ENCODE peak calls at places on chromosomes 11 and 22, in nine cellular contexts. P is stimulated activated CD8-positive, alpha-beta memory T cell treated with anti-CD3 and anti-CD28 coated beads, Interleukin-4, amount 100 ng/mL, for 48 hours; V is activated naive CD8-positive, alpha-beta T cell treated with anti-CD3 and anti-CD28 coated beads, Interleukin-2, amount 50 U/mL, for 24 hours; S is HTR-8/SVneo; F is progenitor cell of endocrine pancreas; R is stromal cell of bone marrow; M is anterior cingulate cortex; I is left kidney; O is fibroblast of mammary gland. U is an unnamed sample.

GRCh38 chr11:76283190-76283589 is 76.9 kb upstream of the WNT11 start:
- DNase-seq in R (no peak), V (no peak), F (no peak), P (no peak), M (no peak), S (no peak), I (peak), O (no peak), U (no peak)

GRCh38 chr22:25368271-25368670 is 148.8 kb downstream of the CRYBB2 start:
- DNase-seq in M (no peak), R (peak), S (peak), F (no peak), V (no peak), P (no peak), O (peak), I (peak), U (no peak)

GRCh38 chr22:19554834-19555404 is 30.7 kb upstream of the CLDN5 start:
- DNase-seq in I (peak), P (no peak), R (no peak), S (peak), O (peak), F (no peak), M (no peak), V (no peak), U (no peak)

GRCh38 chr11:118301600-118302195 is 2.8 kb upstream of the CD3E start:
- DNase-seq in R (no peak), M (no peak), P (no peak), O (no peak), I (no peak), V (no peak), F (no peak), S (no peak), U (no peak)

GRCh38 chr11:118662401-118663271 is 16.8 kb downstream of the TREH start:
- DNase-seq in I (peak), R (no peak), P (no peak), S (no peak), V (no peak), F (no peak), M (no peak), O (no peak), U (no peak)

GRCh38 chr11:123206671-123207421 is 11.8 kb upstream of the CLMP start:
- DNase-seq in P (no peak), O (peak), R (no peak), F (no peak), S (no peak), V (no peak), M (no peak), I (peak), U (no peak)

GRCh38 chr11:119367661-119368120 is 13.8 kb downstream of the USP2 start:
- DNase-seq in I (peak), S (no peak), V (no peak), O (peak), F (no peak), M (no peak), P (no peak), R (no peak), U (no peak)

GRCh38 chr11:60785806-60786361 is 751 bp downstream of the MS4A10 start:
- DNase-seq in P (no peak), F (no peak), V (no peak), S (no peak), R (peak), I (peak), O (peak), M (no peak), U (no peak)

GRCh38 chr11:92838655-92839334 is 130.7 kb upstream of the MTNR1B start:
- DNase-seq in I (peak), F (no peak), V (no peak), O (no peak), M (no peak), R (no peak), P (no peak), S (no peak), U (no peak)

GRCh38 chr22:19577422-19577966 is 53.3 kb upstream of the CLDN5 start:
- DNase-seq in V (no peak), S (no peak), I (no peak), P (no peak), O (no peak), R (no peak), F (no peak), M (no peak), U (no peak)

GRCh38 chr11:68976563-68976962 is 4.2 kb downstream of the MRGPRD start:
- DNase-seq in V (no peak), I (no peak), M (no peak), F (no peak), S (no peak), P (no peak), O (peak), R (no peak), U (no peak)

GRCh38 chr11:72411623-72412532 is 22.5 kb downstream of the CLPB start:
- DNase-seq in O (no peak), M (no peak), R (no peak), P (no peak), S (no peak), I (peak), F (peak), V (no peak), U (no peak)

GRCh38 chr11:119990306-119991021 is 147.4 kb downstream of the TRIM29 start:
- DNase-seq in I (no peak), V (no peak), O (peak), M (no peak), S (no peak), F (no peak), R (peak), P (no peak), U (no peak)

U was measured in DND-41.